ENCODE peak calls at places on chromosomes 7 and 10, in four cellular contexts. D is right atrium auricular region; J is transverse colon; N is CD8-positive, alpha-beta memory T cell. U is an unnamed sample.

GRCh38 chr10:72049969-72050781 is 38.2 kb downstream of the SPOCK2 start:
- DNase-seq in D (no peak), J (no peak), N (no peak), U (no peak)

GRCh38 chr7:101134399-101134980 is 7.6 kb downstream of the SERPINE1 start:
- DNase-seq in N (no peak), D (no peak), J (no peak), U (no peak)

GRCh38 chr7:74380720-74381119 is 73.0 kb upstream of the GTF2IRD1 start:
- DNase-seq in D (no peak), J (no peak), N (no peak), U (no peak)

GRCh38 chr7:154568346-154568745 is 434.6 kb downstream of the PAXIP1 start:
- DNase-seq in N (no peak), J (no peak), D (no peak), U (no peak)

GRCh38 chr10:6590100-6590499 is 10.0 kb upstream of the PRKCQ start:
- DNase-seq in N (no peak), D (no peak), J (no peak), U (no peak)

GRCh38 chr10:44471410-44471809 is 86.5 kb upstream of the CXCL12 start:
- DNase-seq in N (no peak), J (no peak), D (no peak), U (no peak)

GRCh38 chr10:103153765-103154197 is 39.3 kb downstream of the NT5C2 start:
- DNase-seq in J (no peak), D (no peak), N (no peak), U (no peak)

GRCh38 chr10:11586170-11586569 is 25.3 kb downstream of the USP6NL start:
- DNase-seq in J (no peak), N (no peak), D (no peak), U (no peak)

GRCh38 chr10:32190890-32191491 is 134.8 kb upstream of the KIF5B start:
- DNase-seq in N (peak; percentile 22), J (no peak), D (no peak), U (peak; percentile 24)

GRCh38 chr7:123770378-123770777 is 21.6 kb upstream of the WASL start:
- DNase-seq in J (no peak), D (no peak), N (no peak), U (no peak)

GRCh38 chr7:894927-895450 is 18.6 kb downstream of the GET4 start:
- DNase-seq in N (no peak), D (no peak), J (no peak), U (no peak)

GRCh38 chr10:120794390-120794789 is 56.8 kb upstream of the WDR11 start:
- DNase-seq in N (no peak), D (no peak), J (no peak), U (no peak)

GRCh38 chr10:42999385-43000020 is 77.4 kb upstream of the RET start:
- DNase-seq in N (no peak), J (no peak), D (no peak), U (no peak)

GRCh38 chr10:30184397-30185033 is 125.1 kb upstream of the JCAD start:
- DNase-seq in D (no peak), N (no peak), J (no peak), U (no peak)

GRCh38 chr10:49295297-49295696 is 3.7 kb upstream of the C10orf71 start:
- DNase-seq in N (no peak), D (no peak), J (no peak), U (no peak)

GRCh38 chr7:66376264-66376945 is 171.3 kb downstream of the TPST1 start:
- DNase-seq in N (no peak), J (no peak), D (no peak), U (no peak)

GRCh38 chr10:35746004-35746403 is 103.9 kb upstream of the FZD8 start:
- DNase-seq in D (no peak), J (no peak), N (no peak), U (no peak)

GRCh38 chr10:119737827-119738226 is 12.0 kb downstream of the INPP5F start:
- DNase-seq in N (no peak), J (peak; percentile 30), D (no peak), U (no peak)

GRCh38 chr7:1847260-1848001 is 177.4 kb downstream of the ELFN1 start:
- DNase-seq in D (no peak), N (no peak), J (no peak), U (no peak)

GRCh38 chr7:106289848-106290247 is 5.1 kb upstream of the NAMPT start:
- DNase-seq in D (no peak), N (no peak), J (no peak), U (no peak)

GRCh38 chr7:115097175-115097671 is 175.3 kb downstream of the MDFIC start:
- DNase-seq in D (no peak), J (no peak), N (no peak), U (no peak)

GRCh38 chr10:52313350-52314006 is 603 bp upstream of the DKK1 start:
- DNase-seq in N (no peak), J (peak; percentile 8), D (no peak), U (no peak)

GRCh38 chr7:149877890-149878522 is 4.2 kb downstream of the ATP6V0E2 start:
- DNase-seq in J (no peak), D (no peak), N (no peak), U (no peak)

GRCh38 chr10:95810198-95810976 is 54.4 kb downstream of the ENTPD1 start:
- DNase-seq in N (no peak), J (no peak), D (no peak), U (no peak)

GRCh38 chr10:126062132-126063032 is 166.0 kb downstream of the FANK1 start:
- DNase-seq in N (no peak), J (peak; percentile 40), D (peak; percentile 97), U (no peak)

GRCh38 chr7:8480466-8480865 is 47.1 kb downstream of the NXPH1 start:
- DNase-seq in J (no peak), D (no peak), N (no peak), U (no peak)

GRCh38 chr10:1874533-1874932 is 137.2 kb upstream of the ADARB2 start:
- DNase-seq in N (no peak), J (no peak), D (no peak), U (no peak)
- H3K9me3 ChIP-seq in N (no peaks in the 10 kb centered on the region), J (no peaks in the 10 kb centered on the region), D (peaks cover 10% of the 10 kb centered on the region), U (no peaks in the 10 kb centered on the region)

GRCh38 chr10:65133652-65134051 is 1612.5 kb downstream of the REEP3 start:
- DNase-seq in N (no peak), D (no peak), J (no peak), U (no peak)

GRCh38 chr10:65123120-65123519 is 1601.9 kb downstream of the REEP3 start:
- DNase-seq in J (no peak), D (no peak), N (no peak), U (no peak)

GRCh38 chr10:65126288-65126687 is 1605.1 kb downstream of the REEP3 start:
- DNase-seq in D (no peak), J (no peak), N (no peak), U (no peak)

DNA sequence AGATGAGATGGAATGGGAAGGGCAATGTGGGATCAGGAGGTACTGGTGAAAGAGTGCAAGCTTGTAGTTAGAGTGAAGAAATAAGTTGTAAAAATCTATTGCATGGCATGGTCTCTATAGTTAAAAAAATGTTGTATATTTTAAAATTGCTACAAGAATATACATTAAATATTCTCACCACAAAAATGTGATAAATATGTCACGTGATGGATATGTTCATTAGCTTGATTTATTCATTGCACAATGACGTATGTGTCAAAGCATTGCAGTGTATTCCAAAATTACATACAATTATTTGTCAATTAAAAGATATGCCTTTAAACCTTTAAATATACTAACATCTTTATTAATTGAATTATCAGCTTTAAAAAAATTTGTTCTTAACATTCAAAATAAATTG is 1607.1 kb downstream of the REEP3 start:
- DNase-seq in N (no peak), D (no peak), J (no peak), U (no peak)
- H3K9me3 ChIP-seq in N (no peaks in the 10 kb centered on the region), D (no peaks in the 10 kb centered on the region), J (no peaks in the 10 kb centered on the region), U (no peaks in the 10 kb centered on the region)

DNA sequence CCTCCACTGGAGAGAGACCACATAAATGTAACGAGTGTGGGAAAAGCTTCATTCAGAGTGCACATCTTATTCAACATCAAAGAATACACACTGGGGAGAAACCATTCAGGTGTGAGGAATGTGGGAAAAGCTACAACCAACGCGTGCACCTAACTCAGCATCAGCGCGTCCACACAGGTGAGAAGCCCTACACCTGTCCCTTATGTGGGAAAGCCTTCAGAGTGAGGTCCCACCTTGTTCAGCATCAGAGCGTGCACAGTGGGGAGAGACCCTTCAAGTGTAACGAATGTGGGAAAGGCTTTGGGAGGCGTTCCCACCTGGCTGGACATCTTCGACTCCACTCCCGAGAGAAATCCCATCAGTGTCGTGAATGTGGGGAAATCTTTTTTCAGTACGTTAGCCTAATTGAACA is 20.6 kb downstream of the FAM200A start:
- DNase-seq in J (no peak), D (no peak), N (no peak), U (no peak)
- H3K9me3 ChIP-seq in J (peaks cover 36% of the 10 kb centered on the region), D (peaks cover 56% of the 10 kb centered on the region), N (peaks cover 24% of the 10 kb centered on the region), U (peaks cover 16% of the 10 kb centered on the region)

DNA sequence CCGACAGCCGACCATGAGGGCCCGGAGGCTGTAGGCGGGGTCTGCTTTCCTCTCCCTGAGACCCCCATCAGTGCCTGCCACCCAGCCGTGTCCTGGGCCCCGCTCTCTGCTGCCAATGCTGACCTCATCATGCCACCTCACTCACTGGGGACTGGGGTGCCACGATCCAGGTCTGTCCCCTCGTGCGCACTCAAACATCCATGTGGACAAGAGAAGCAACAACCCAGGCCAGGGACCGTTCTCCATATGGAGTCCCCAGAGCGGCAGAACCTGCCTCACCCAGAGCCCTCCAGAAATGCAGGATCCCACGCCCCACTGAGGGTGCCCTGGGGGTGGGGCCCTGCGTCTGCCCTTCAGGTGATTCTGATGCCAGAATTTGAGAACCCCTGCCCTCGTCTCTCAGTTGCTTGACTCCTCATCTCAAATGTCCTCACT is 210.0 kb upstream of the PPP2R2D start:
- DNase-seq in D (no peak), N (no peak), J (no peak), U (no peak)
- H3K9me3 ChIP-seq in D (no peaks in the 10 kb centered on the region), N (no peaks in the 10 kb centered on the region), J (no peaks in the 10 kb centered on the region), U (no peaks in the 10 kb centered on the region)

GRCh38 chr10:1635340-1635739 is 102.0 kb downstream of the ADARB2 start:
- DNase-seq in N (no peak), J (no peak), D (peak; percentile 42), U (no peak)

GRCh38 chr10:1632596-1632995 is 104.7 kb downstream of the ADARB2 start:
- DNase-seq in J (no peak), D (no peak), N (no peak), U (no peak)

GRCh38 chr10:1633783-1634182 is 103.5 kb downstream of the ADARB2 start:
- DNase-seq in D (peak; percentile 11), N (no peak), J (no peak), U (no peak)

GRCh38 chr10:1632141-1632540 is 105.2 kb downstream of the ADARB2 start:
- DNase-seq in J (no peak), D (no peak), N (no peak), U (no peak)

DNA sequence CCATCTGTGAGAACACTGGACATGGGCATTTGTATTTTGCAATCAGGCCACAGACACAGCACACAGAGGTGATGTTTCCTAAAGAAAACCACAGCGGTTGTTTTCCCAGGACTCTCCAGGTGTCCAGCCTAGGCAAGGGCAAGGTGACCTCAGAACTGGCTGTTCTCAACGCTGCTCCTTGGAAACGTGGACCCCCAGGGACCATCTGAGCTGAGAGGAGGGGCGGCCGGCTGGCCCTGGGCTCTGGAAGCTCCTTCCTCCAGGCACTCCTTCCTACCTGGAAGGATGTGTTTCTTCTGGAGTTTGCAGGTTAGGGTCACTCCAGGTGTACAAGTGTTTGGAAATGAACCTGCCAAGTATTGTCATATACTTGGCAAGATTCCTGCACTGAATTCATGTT is 103.1 kb downstream of the ADARB2 start:
- DNase-seq in D (peak; percentile 7), N (no peak), J (no peak), U (no peak)
- H3K9me3 ChIP-seq in D (no peaks in the 10 kb centered on the region), N (no peaks in the 10 kb centered on the region), J (no peaks in the 10 kb centered on the region), U (no peaks in the 10 kb centered on the region)

GRCh38 chr10:10233256-10233655 is 784.4 kb upstream of the CELF2 start:
- DNase-seq in D (no peak), N (no peak), J (no peak), U (no peak)

GRCh38 chr10:10235003-10235402 is 782.7 kb upstream of the CELF2 start:
- DNase-seq in N (no peak), J (no peak), D (no peak), U (no peak)
- H3K9me3 ChIP-seq in N (no peaks in the 10 kb centered on the region), J (no peaks in the 10 kb centered on the region), D (peaks cover under 1% of the 10 kb centered on the region), U (no peaks in the 10 kb centered on the region)